ENCODE peak calls at places on chromosomes 16 and 17, in six cellular contexts. X, I, V, E, U and Q are unnamed samples.

GRCh38 chr16:22054847-22055590 is 37.3 kb upstream of the VWA3A start:
- DNase-seq in E (no peak), V (no peak), X (no peak), I (no peak), U (no peak), Q (no peak)

GRCh38 chr16:50816901-50817555 is 75.1 kb downstream of the CYLD start:
- DNase-seq in V (no peak), E (no peak), U (no peak), X (no peak), I (no peak), Q (no peak)

GRCh38 chr17:48908047-48908843 is at the start of gene UBE2Z:
- DNase-seq in X (peak), U (peak), V (peak), E (peak), I (peak), Q (peak)

GRCh38 chr16:77324727-77325126 is 110.1 kb downstream of the ADAMTS18 start:
- DNase-seq in V (no peak), U (no peak), X (no peak), I (no peak), E (no peak), Q (no peak)

GRCh38 chr17:75036643-75037268 is 10.0 kb downstream of the ATP5PD start:
- DNase-seq in U (peak), V (no peak), I (no peak), E (peak), X (no peak), Q (no peak)

GRCh38 chr16:88533945-88534641 is 36.1 kb upstream of the ZC3H18 start:
- DNase-seq in E (peak), V (peak), U (peak), I (peak), X (peak), Q (peak)

GRCh38 chr17:72514888-72515287 is 394.1 kb downstream of the SOX9 start:
- DNase-seq in V (no peak), I (no peak), U (no peak), E (peak), X (no peak), Q (no peak)

GRCh38 chr16:86391987-86392386 is 118.3 kb upstream of the FOXF1 start:
- DNase-seq in U (no peak), E (peak), X (no peak), I (peak), V (no peak), Q (no peak)

GRCh38 chr16:70772493-70772892 is 28.5 kb downstream of the VAC14 start:
- DNase-seq in V (no peak), E (peak), U (no peak), X (no peak), I (no peak), Q (no peak)

GRCh38 chr16:57444711-57445110 is 2.5 kb downstream of the CIAPIN1 start:
- DNase-seq in X (no peak), E (peak), I (peak), V (no peak), U (no peak), Q (no peak)

GRCh38 chr17:49987681-49988441 is 7.2 kb downstream of the DLX3 start:
- DNase-seq in U (peak), X (peak), V (no peak), E (no peak), I (no peak), Q (peak)

GRCh38 chr16:85429776-85430522 is 183.2 kb upstream of the GSE1 start:
- DNase-seq in E (no peak), I (no peak), X (no peak), V (no peak), U (no peak), Q (no peak)

GRCh38 chr17:48025040-48025903 is 12.3 kb downstream of the COPZ2 start:
- DNase-seq in V (peak), X (peak), I (peak), E (peak), U (peak), Q (peak)

GRCh38 chr16:8946544-8946943 is 17.2 kb downstream of the USP7 start:
- DNase-seq in E (no peak), V (no peak), X (no peak), U (no peak), I (no peak), Q (no peak)

GRCh38 chr16:89042711-89043551 is 50.7 kb upstream of the ACSF3 start:
- DNase-seq in V (no peak), E (no peak), I (no peak), U (no peak), X (no peak), Q (no peak)

GRCh38 chr16:3536271-3536671 is 35.5 kb downstream of the CLUAP1 start:
- DNase-seq in X (no peak), U (no peak), I (peak), E (peak), V (no peak), Q (no peak)

GRCh38 chr17:83173997-83174858 is 94.8 kb downstream of the METRNL start:
- DNase-seq in U (peak), I (no peak), E (no peak), X (peak), V (no peak), Q (no peak)

GRCh38 chr16:2596747-2597559 is 59.1 kb downstream of the PDPK1 start:
- DNase-seq in V (no peak), X (no peak), I (no peak), U (no peak), E (no peak), Q (no peak)

GRCh38 chr17:69474171-69474831 is 59.8 kb downstream of the MAP2K6 start:
- DNase-seq in E (no peak), V (no peak), X (peak), I (no peak), U (no peak), Q (no peak)

GRCh38 chr17:40341808-40342574 is 22.5 kb downstream of the GJD3 start:
- DNase-seq in V (no peak), X (peak), E (peak), I (peak), U (peak), Q (peak)

GRCh38 chr16:54136276-54136625 is 150.3 kb downstream of the IRX3 start:
- DNase-seq in E (peak), X (no peak), V (no peak), I (no peak), U (no peak), Q (no peak)

GRCh38 chr17:27983853-27984252 is 58.6 kb upstream of the NLK start:
- DNase-seq in X (no peak), E (no peak), U (no peak), V (no peak), I (no peak), Q (no peak)

GRCh38 chr17:50495217-50495823 is 12.9 kb upstream of the MYCBPAP start:
- DNase-seq in V (no peak), I (no peak), U (no peak), E (no peak), X (no peak), Q (no peak)

GRCh38 chr16:48965391-48965790 is 316.2 kb downstream of the CBLN1 start:
- DNase-seq in X (no peak), E (peak), I (peak), V (no peak), U (no peak), Q (no peak)

GRCh38 chr17:38742431-38743308 is 5.5 kb downstream of the PCGF2 start:
- DNase-seq in U (no peak), V (no peak), I (peak), X (no peak), E (peak), Q (no peak)

GRCh38 chr16:8887952-8888560 is 5.9 kb downstream of the LITAFD start:
- DNase-seq in I (peak), U (no peak), E (peak), X (no peak), V (no peak), Q (no peak)

GRCh38 chr17:76357597-76358158 is 4.0 kb upstream of the PRPSAP1 start:
- DNase-seq in I (no peak), V (no peak), U (no peak), X (no peak), E (no peak), Q (no peak)

GRCh38 chr17:9766970-9767369 is 24.4 kb downstream of the DHRS7C start:
- DNase-seq in E (no peak), X (no peak), V (no peak), I (no peak), U (no peak), Q (no peak)

GRCh38 chr16:21158208-21159110 is at the start of gene LDAF1:
- DNase-seq in V (peak), I (peak), U (peak), E (peak), X (peak), Q (peak)

GRCh38 chr17:7354262-7354781 is 634 bp upstream of the TMEM95 start:
- DNase-seq in U (no peak), I (peak), E (peak), V (no peak), X (peak), Q (peak)

GRCh38 chr17:57644311-57644710 is 100.8 kb downstream of the CCDC182 start:
- DNase-seq in E (no peak), X (no peak), U (no peak), V (no peak), I (no peak), Q (no peak)

GRCh38 chr17:14304222-14304844 is 3.5 kb downstream of the HS3ST3B1 start:
- DNase-seq in I (peak), X (no peak), V (no peak), E (no peak), U (peak), Q (no peak)

GRCh38 chr17:40953876-40954275 is 12.9 kb downstream of the KRT39 start:
- DNase-seq in I (peak), X (no peak), U (no peak), E (peak), V (no peak), Q (no peak)

GRCh38 chr17:40952675-40953074 is 14.1 kb downstream of the KRT39 start:
- DNase-seq in U (no peak), V (no peak), X (no peak), I (peak), E (peak), Q (peak)

GRCh38 chr16:82758904-82759303 is 132.1 kb downstream of the CDH13 start:
- DNase-seq in I (no peak), E (no peak), V (no peak), U (peak), X (no peak), Q (peak)

GRCh38 chr16:1060416-1061340 is 11.9 kb upstream of the SSTR5 start:
- DNase-seq in X (no peak), E (no peak), I (no peak), V (no peak), U (no peak), Q (no peak)

GRCh38 chr17:75684249-75684648 is 17.1 kb downstream of the SAP30BP start:
- DNase-seq in I (no peak), E (peak), V (no peak), U (no peak), X (no peak), Q (no peak)

GRCh38 chr17:7438050-7438614 is 1.2 kb upstream of the FGF11 start:
- DNase-seq in X (peak), I (peak), V (no peak), U (peak), E (no peak), Q (peak)

GRCh38 chr16:81778861-81779539 is at the start of gene PLCG2:
- DNase-seq in E (peak), V (peak), X (peak), U (peak), I (peak), Q (peak)

GRCh38 chr17:67575325-67575724 is 142.4 kb upstream of the NOL11 start:
- DNase-seq in X (no peak), U (no peak), V (no peak), E (no peak), I (no peak), Q (no peak)
- H3K4me2 ChIP-seq in X (no peak), U (no peak), V (no peak), E (no peak), I (peak), Q (no peak)

DNA sequence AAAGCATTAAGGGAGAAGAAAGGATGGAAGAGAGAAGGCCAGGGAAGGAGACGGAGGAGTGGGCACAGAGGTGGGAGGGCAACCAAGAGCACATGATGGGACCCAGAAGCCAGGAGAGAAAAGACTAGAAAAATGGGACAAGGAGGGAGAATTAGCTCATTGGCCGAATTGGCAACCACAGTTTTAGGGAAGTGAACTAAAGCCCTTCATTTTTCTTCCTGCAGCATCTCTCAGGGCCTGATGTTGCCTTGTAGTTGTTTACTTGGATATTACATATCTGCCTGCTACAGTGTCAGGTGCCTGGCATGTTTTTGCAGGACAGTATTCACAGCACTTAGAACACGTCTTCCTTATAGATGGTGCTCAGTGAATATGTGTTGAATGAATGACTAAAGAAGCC is 19.0 kb downstream of the EMP2 start:
- DNase-seq in U (no peak), E (no peak), X (no peak), V (no peak), I (no peak), Q (no peak)
- H3K4me2 ChIP-seq in U (no peak), E (no peak), X (no peak), V (no peak), I (no peak), Q (no peak)

GRCh38 chr16:68287276-68288251 is 23.2 kb downstream of the SLC7A6OS start:
- DNase-seq in V (no peak), U (no peak), I (peak), X (no peak), E (peak), Q (no peak)

GRCh38 chr16:68289621-68290329 is 21.0 kb downstream of the SLC7A6OS start:
- DNase-seq in E (peak), I (no peak), U (no peak), X (no peak), V (no peak), Q (peak)

GRCh38 chr16:68288252-68288650 is 22.5 kb downstream of the SLC7A6OS start:
- DNase-seq in V (no peak), X (no peak), I (no peak), U (no peak), E (no peak), Q (no peak)

GRCh38 chr16:68290455-68290854 is 20.3 kb downstream of the SLC7A6OS start:
- DNase-seq in E (no peak), I (no peak), U (no peak), X (no peak), V (no peak), Q (no peak)

DNA sequence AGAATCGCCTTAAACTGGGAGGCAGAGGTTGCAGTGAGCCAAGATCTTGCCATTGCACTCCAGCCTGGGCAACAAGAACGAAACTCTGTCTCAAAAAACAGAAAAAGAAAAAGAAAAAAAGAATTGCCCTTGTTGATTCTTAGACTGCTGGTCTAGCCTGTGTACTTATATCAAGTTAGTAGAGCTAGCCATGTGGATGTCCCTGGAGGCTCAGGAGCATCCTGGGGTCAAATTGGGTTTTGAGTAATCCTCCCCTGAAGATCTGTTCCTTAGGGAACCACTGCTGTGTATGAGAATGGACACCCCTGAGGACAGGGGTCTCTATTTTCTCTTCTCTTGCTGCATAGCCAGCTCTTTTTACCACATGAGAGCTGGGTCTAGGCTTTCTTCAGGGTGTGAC is 21.5 kb downstream of the SLC7A6OS start:
- DNase-seq in I (no peak), U (no peak), X (no peak), E (no peak), V (no peak), Q (no peak)
- H3K4me2 ChIP-seq in I (no peak), U (no peak), X (no peak), E (no peak), V (no peak), Q (no peak)

GRCh38 chr17:34781571-34782108 is 179.6 kb downstream of the CCT6B start:
- DNase-seq in I (no peak), E (no peak), V (no peak), U (no peak), X (peak), Q (peak)

GRCh38 chr17:34782271-34782670 is 179.0 kb downstream of the CCT6B start:
- DNase-seq in I (no peak), E (no peak), V (no peak), U (no peak), X (no peak), Q (no peak)

GRCh38 chr17:34781071-34781470 is 180.2 kb downstream of the CCT6B start:
- DNase-seq in V (no peak), X (no peak), E (no peak), I (no peak), U (no peak), Q (no peak)

GRCh38 chr17:34777044-34777443 is 184.2 kb downstream of the CCT6B start:
- DNase-seq in I (no peak), E (no peak), X (no peak), U (no peak), V (no peak), Q (no peak)

DNA sequence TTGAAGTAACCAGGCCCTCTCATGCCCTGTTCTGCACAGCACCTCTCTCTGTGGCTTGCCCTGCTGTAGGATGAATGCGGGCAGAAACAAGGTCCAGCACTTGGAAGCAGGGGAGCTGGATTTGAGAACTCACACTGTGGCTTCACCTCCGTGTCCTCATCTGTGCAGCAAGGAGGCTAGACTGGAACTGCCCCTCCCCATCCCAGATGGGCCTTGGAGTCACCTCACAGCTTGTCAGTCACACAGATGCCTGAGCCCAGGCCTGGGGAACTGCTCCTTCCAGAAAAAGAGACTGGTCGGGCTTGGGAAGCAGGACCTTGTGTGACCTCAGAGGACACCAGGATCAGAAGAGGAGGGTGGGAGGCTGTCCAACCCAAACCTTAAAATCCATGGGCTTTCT is 180.8 kb downstream of the CCT6B start:
- DNase-seq in E (no peak), X (no peak), U (no peak), I (no peak), V (no peak), Q (no peak)
- H3K4me2 ChIP-seq in E (no peak), X (no peak), U (no peak), I (no peak), V (no peak), Q (no peak)